ENCODE peak calls at places on chromosomes 2 and 18, in seven cellular contexts. G, Z, M, N, F, K and H are unnamed samples.

GRCh38 chr2:193331701-193332100 is 1137.0 kb upstream of the TMEFF2 start:
- DNase-seq in G (no peak), Z (no peak), M (no peak), N (no peak), F (no peak), K (no peak), H (no peak)

GRCh38 chr2:8380573-8380972 is 301.3 kb upstream of the ID2 start:
- DNase-seq in G (no peak), Z (no peak), M (no peak), N (no peak), F (peak; percentile 50), K (no peak), H (no peak)

GRCh38 chr2:120612931-120613330 is 122.7 kb upstream of the GLI2 start:
- DNase-seq in G (no peak), Z (no peak), M (no peak), N (no peak), F (no peak), K (no peak), H (no peak)

GRCh38 chr2:15749460-15750432 is 158.1 kb downstream of the DDX1 start:
- DNase-seq in G (no peak), Z (no peak), M (no peak), N (no peak), F (no peak), K (no peak), H (no peak)

GRCh38 chr2:69911985-69912563 is 2.8 kb upstream of the MXD1 start:
- DNase-seq in G (no peak), Z (peak; percentile 79), M (no peak), N (no peak), F (peak; percentile 81), K (no peak), H (peak; percentile 65)

GRCh38 chr2:211416373-211416772 is 860.0 kb downstream of the CPS1 start:
- DNase-seq in G (no peak), Z (no peak), M (no peak), N (no peak), F (no peak), K (no peak), H (no peak)

GRCh38 chr2:209331291-209331844 is 92.5 kb upstream of the MAP2 start:
- DNase-seq in G (peak; percentile 11), Z (peak; percentile 19), M (no peak), N (no peak), F (peak; percentile 49), K (no peak), H (peak; percentile 23)

GRCh38 chr2:168192839-168193616 is 54.4 kb downstream of the STK39 start:
- DNase-seq in G (no peak), Z (peak; percentile 55), M (no peak), N (no peak), F (peak; percentile 42), K (no peak), H (no peak)

GRCh38 chr2:151033454-151034248 is 228.0 kb downstream of the RBM43 start:
- DNase-seq in G (no peak), Z (no peak), M (no peak), N (no peak), F (no peak), K (no peak), H (no peak)

GRCh38 chr18:78713064-78713463 is 266.6 kb upstream of the SALL3 start:
- DNase-seq in G (no peak), Z (no peak), M (no peak), N (no peak), F (peak; percentile 7), K (no peak), H (peak; percentile 33)

GRCh38 chr2:33670392-33670937 is 71.4 kb upstream of the FAM98A start:
- DNase-seq in G (no peak), Z (no peak), M (no peak), N (no peak), F (peak; percentile 21), K (no peak), H (no peak)

GRCh38 chr18:43134876-43135275 is 19.4 kb upstream of the RIT2 start:
- DNase-seq in G (no peak), Z (no peak), M (no peak), N (no peak), F (no peak), K (no peak), H (no peak)